ENCODE peak calls at places on chromosomes 1 and 21, in six cellular contexts. I, M, D, U, K and J are unnamed samples.

GRCh38 chr1:226991920-226992319 is 51.8 kb downstream of the COQ8A start:
- DNase-seq in I (no peak), M (no peak), D (no peak), U (no peak), K (no peak), J (no peak)

GRCh38 chr21:34924767-34925425 is 124.2 kb downstream of the RUNX1 start:
- DNase-seq in I (no peak), M (no peak), D (no peak), U (no peak), K (no peak), J (no peak)

GRCh38 chr1:82001345-82001744 is 200.6 kb downstream of the ADGRL2 start:
- DNase-seq in I (no peak), M (no peak), D (no peak), U (no peak), K (no peak), J (no peak)

GRCh38 chr1:20666804-20667203 is 5.6 kb upstream of the DDOST start:
- DNase-seq in I (peak), M (no peak), D (no peak), U (no peak), K (no peak), J (no peak)

GRCh38 chr1:201882665-201883132 is 6.0 kb upstream of the SHISA4 start:
- DNase-seq in I (no peak), M (no peak), D (no peak), U (no peak), K (no peak), J (no peak)

GRCh38 chr1:172136925-172137324 is 283.6 kb upstream of the C1orf105 start:
- DNase-seq in I (no peak), M (no peak), D (no peak), U (no peak), K (no peak), J (no peak)

GRCh38 chr1:169918927-169919326 is 25.2 kb upstream of the SCYL3 start:
- DNase-seq in I (no peak), M (no peak), D (no peak), U (no peak), K (no peak), J (no peak)

GRCh38 chr1:84693009-84693408 is 2.7 kb upstream of the SSX2IP start:
- DNase-seq in I (no peak), M (no peak), D (no peak), U (no peak), K (no peak), J (no peak)

GRCh38 chr1:167198518-167199133 is 22.1 kb upstream of the POU2F1 start:
- DNase-seq in I (no peak), M (no peak), D (no peak), U (no peak), K (no peak), J (no peak)

GRCh38 chr1:226634156-226634588 is 85.6 kb downstream of the STUM start:
- DNase-seq in I (no peak), M (no peak), D (peak), U (peak), K (peak), J (no peak)

GRCh38 chr1:17081439-17081838 is 27.6 kb upstream of the SDHB start:
- DNase-seq in I (no peak), M (no peak), D (no peak), U (no peak), K (no peak), J (no peak)

GRCh38 chr1:94925561-94926364 is 1.1 kb downstream of the CNN3 start:
- DNase-seq in I (no peak), M (peak), D (peak), U (peak), K (no peak), J (peak)

GRCh38 chr21:34517039-34517438 is 5.0 kb upstream of the KCNE1 start:
- DNase-seq in I (no peak), M (no peak), D (no peak), U (no peak), K (no peak), J (no peak)

GRCh38 chr21:14453339-14453738 is 70.4 kb upstream of the HSPA13 start:
- DNase-seq in I (peak), M (no peak), D (no peak), U (no peak), K (no peak), J (no peak)

GRCh38 chr1:11648732-11649158 is 5.5 kb downstream of the FBXO2 start:
- DNase-seq in I (no peak), M (no peak), D (no peak), U (peak), K (peak), J (no peak)

GRCh38 chr1:235366286-235366685 is 941 bp upstream of the TBCE start:
- DNase-seq in I (peak), M (no peak), D (no peak), U (no peak), K (no peak), J (no peak)

GRCh38 chr1:48007044-48007443 is 9.9 kb upstream of the TRABD2B start:
- DNase-seq in I (no peak), M (no peak), D (no peak), U (no peak), K (no peak), J (no peak)

GRCh38 chr21:45865106-45865835 is 116.3 kb upstream of the COL6A1 start:
- DNase-seq in I (no peak), M (no peak), D (no peak), U (peak), K (no peak), J (no peak)

GRCh38 chr1:157289001-157289400 is 150.8 kb upstream of the ETV3 start:
- DNase-seq in I (no peak), M (no peak), D (no peak), U (no peak), K (no peak), J (no peak)

GRCh38 chr1:192980856-192981255 is 78.3 kb downstream of the UCHL5 start:
- DNase-seq in I (no peak), M (no peak), D (no peak), U (no peak), K (no peak), J (no peak)

GRCh38 chr1:182446033-182446669 is 3.8 kb upstream of the RGSL1 start:
- DNase-seq in I (peak), M (no peak), D (peak), U (no peak), K (no peak), J (peak)

GRCh38 chr1:228366851-228367741 is 39.5 kb downstream of the TRIM11 start:
- DNase-seq in I (no peak), M (no peak), D (no peak), U (peak), K (no peak), J (no peak)

GRCh38 chr1:245278846-245279245 is 124.1 kb downstream of the KIF26B start:
- DNase-seq in I (no peak), M (no peak), D (no peak), U (no peak), K (no peak), J (no peak)

GRCh38 chr1:182259229-182259872 is 132.2 kb downstream of the GLUL start:
- DNase-seq in I (no peak), M (no peak), D (no peak), U (peak), K (peak), J (no peak)

GRCh38 chr1:10082785-10083479 is 50.2 kb downstream of the UBE4B start:
- DNase-seq in I (no peak), M (no peak), D (no peak), U (no peak), K (no peak), J (no peak)

GRCh38 chr1:186302378-186302920 is 72.6 kb downstream of the TPR start:
- DNase-seq in I (no peak), M (no peak), D (no peak), U (no peak), K (no peak), J (no peak)

GRCh38 chr1:226002667-226003501 is 3.7 kb upstream of the SDE2 start:
- DNase-seq in I (no peak), M (peak), D (peak), U (peak), K (no peak), J (peak)

GRCh38 chr1:31587720-31588423 is 11.6 kb downstream of the TINAGL1 start:
- DNase-seq in I (no peak), M (no peak), D (peak), U (peak), K (no peak), J (no peak)

GRCh38 chr1:25889470-25889869 is 14.0 kb upstream of the PAQR7 start:
- DNase-seq in I (no peak), M (no peak), D (no peak), U (no peak), K (no peak), J (no peak)

GRCh38 chr1:171185064-171185463 is at the start of gene FMO2:
- DNase-seq in I (no peak), M (no peak), D (no peak), U (no peak), K (no peak), J (no peak)

GRCh38 chr1:39955547-39956539 is 898 bp downstream of the MFSD2A start:
- DNase-seq in I (peak), M (no peak), D (peak), U (no peak), K (peak), J (no peak)

GRCh38 chr1:40386311-40386778 is 12.8 kb downstream of the SMAP2 start:
- DNase-seq in I (no peak), M (no peak), D (no peak), U (no peak), K (no peak), J (no peak)

GRCh38 chr1:169933999-169934725 is 40.5 kb upstream of the SCYL3 start:
- DNase-seq in I (no peak), M (no peak), D (peak), U (no peak), K (no peak), J (no peak)

GRCh38 chr1:109687641-109688499 is at the start of gene GSTM1:
- DNase-seq in I (no peak), M (no peak), D (no peak), U (no peak), K (no peak), J (no peak)